ENCODE peak calls at places on chromosome 21, in six cellular contexts. One of them, this sample, is unnamed.
A peak's percentile ranks its signal among the peaks of the same experiment; 100 is the strongest.

GRCh38 chr21:44448651-44449131 is 6.6 kb upstream of the LRRC3 start:
- DNase-seq in activated gamma-delta T cell treated with anti-CD3 and anti-CD28 coated beads, Interleukin-2, amount 50 U/mL, for 16 hours: no peak
- DNase-seq in CD4-positive, alpha-beta T cell: peak; percentile 17
- DNase-seq in CD8-positive, alpha-beta T cell: no peak
- DNase-seq in glomerular endothelial cell: no peak
- DNase-seq in AG09309: no peak
- DNase-seq in this sample: no peak

GRCh38 chr21:25420831-25421230 is 186.4 kb downstream of the MRPL39 start:
- DNase-seq in CD4-positive, alpha-beta T cell: no peak
- DNase-seq in activated gamma-delta T cell treated with anti-CD3 and anti-CD28 coated beads, Interleukin-2, amount 50 U/mL, for 16 hours: no peak
- DNase-seq in CD8-positive, alpha-beta T cell: no peak
- DNase-seq in glomerular endothelial cell: no peak
- DNase-seq in AG09309: no peak
- DNase-seq in this sample: no peak

GRCh38 chr21:17003763-17004373 is 509.0 kb upstream of the CXADR start:
- DNase-seq in glomerular endothelial cell: no peak
- DNase-seq in activated gamma-delta T cell treated with anti-CD3 and anti-CD28 coated beads, Interleukin-2, amount 50 U/mL, for 16 hours: no peak
- DNase-seq in CD8-positive, alpha-beta T cell: no peak
- DNase-seq in AG09309: no peak
- DNase-seq in CD4-positive, alpha-beta T cell: no peak
- DNase-seq in this sample: no peak

GRCh38 chr21:33121715-33122475 is 52.0 kb downstream of the OLIG1 start:
- DNase-seq in glomerular endothelial cell: no peak
- DNase-seq in activated gamma-delta T cell treated with anti-CD3 and anti-CD28 coated beads, Interleukin-2, amount 50 U/mL, for 16 hours: no peak
- DNase-seq in CD8-positive, alpha-beta T cell: no peak
- DNase-seq in CD4-positive, alpha-beta T cell: no peak
- DNase-seq in AG09309: no peak
- DNase-seq in this sample: peak; percentile 55

GRCh38 chr21:44057055-44057454 is 44.9 kb downstream of the TRAPPC10 start:
- DNase-seq in activated gamma-delta T cell treated with anti-CD3 and anti-CD28 coated beads, Interleukin-2, amount 50 U/mL, for 16 hours: no peak
- DNase-seq in CD8-positive, alpha-beta T cell: no peak
- DNase-seq in CD4-positive, alpha-beta T cell: no peak
- DNase-seq in glomerular endothelial cell: no peak
- DNase-seq in AG09309: no peak
- DNase-seq in this sample: no peak

GRCh38 chr21:36347962-36348328 is 27.9 kb downstream of the MORC3 start:
- DNase-seq in glomerular endothelial cell: no peak
- DNase-seq in AG09309: no peak
- DNase-seq in activated gamma-delta T cell treated with anti-CD3 and anti-CD28 coated beads, Interleukin-2, amount 50 U/mL, for 16 hours: no peak
- DNase-seq in CD4-positive, alpha-beta T cell: no peak
- DNase-seq in CD8-positive, alpha-beta T cell: no peak
- DNase-seq in this sample: no peak

GRCh38 chr21:38351961-38352521 is 95.2 kb downstream of the KCNJ15 start:
- DNase-seq in glomerular endothelial cell: peak; percentile 63
- DNase-seq in activated gamma-delta T cell treated with anti-CD3 and anti-CD28 coated beads, Interleukin-2, amount 50 U/mL, for 16 hours: no peak
- DNase-seq in AG09309: peak; percentile 71
- DNase-seq in CD4-positive, alpha-beta T cell: no peak
- DNase-seq in CD8-positive, alpha-beta T cell: no peak
- DNase-seq in this sample: peak; percentile 62

GRCh38 chr21:28801906-28802305 is 190.8 kb downstream of the LTN1 start:
- DNase-seq in AG09309: no peak
- DNase-seq in CD4-positive, alpha-beta T cell: no peak
- DNase-seq in activated gamma-delta T cell treated with anti-CD3 and anti-CD28 coated beads, Interleukin-2, amount 50 U/mL, for 16 hours: no peak
- DNase-seq in CD8-positive, alpha-beta T cell: no peak
- DNase-seq in glomerular endothelial cell: no peak
- DNase-seq in this sample: no peak

GRCh38 chr21:31064803-31065202 is 26.5 kb upstream of the KRTAP19-8 start:
- DNase-seq in AG09309: no peak
- DNase-seq in glomerular endothelial cell: no peak
- DNase-seq in CD8-positive, alpha-beta T cell: no peak
- DNase-seq in activated gamma-delta T cell treated with anti-CD3 and anti-CD28 coated beads, Interleukin-2, amount 50 U/mL, for 16 hours: no peak
- DNase-seq in CD4-positive, alpha-beta T cell: no peak
- DNase-seq in this sample: no peak

GRCh38 chr21:36932417-36932816 is 34.1 kb downstream of the HLCS start:
- DNase-seq in CD8-positive, alpha-beta T cell: no peak
- DNase-seq in AG09309: no peak
- DNase-seq in glomerular endothelial cell: no peak
- DNase-seq in activated gamma-delta T cell treated with anti-CD3 and anti-CD28 coated beads, Interleukin-2, amount 50 U/mL, for 16 hours: no peak
- DNase-seq in CD4-positive, alpha-beta T cell: no peak
- DNase-seq in this sample: no peak

GRCh38 chr21:16058896-16059295 is 329.1 kb downstream of the USP25 start:
- DNase-seq in activated gamma-delta T cell treated with anti-CD3 and anti-CD28 coated beads, Interleukin-2, amount 50 U/mL, for 16 hours: no peak
- DNase-seq in glomerular endothelial cell: no peak
- DNase-seq in CD8-positive, alpha-beta T cell: no peak
- DNase-seq in CD4-positive, alpha-beta T cell: no peak
- DNase-seq in AG09309: no peak
- DNase-seq in this sample: no peak

GRCh38 chr21:34986561-34987533 is 62.3 kb downstream of the RUNX1 start:
- DNase-seq in CD4-positive, alpha-beta T cell: peak; percentile 65
- DNase-seq in AG09309: peak; percentile 57
- DNase-seq in glomerular endothelial cell: no peak
- DNase-seq in activated gamma-delta T cell treated with anti-CD3 and anti-CD28 coated beads, Interleukin-2, amount 50 U/mL, for 16 hours: peak; percentile 57
- DNase-seq in CD8-positive, alpha-beta T cell: peak; percentile 56
- DNase-seq in this sample: no peak

GRCh38 chr21:42186591-42186990 is 32.3 kb upstream of the ABCG1 start:
- DNase-seq in activated gamma-delta T cell treated with anti-CD3 and anti-CD28 coated beads, Interleukin-2, amount 50 U/mL, for 16 hours: no peak
- DNase-seq in CD4-positive, alpha-beta T cell: no peak
- DNase-seq in CD8-positive, alpha-beta T cell: no peak
- DNase-seq in AG09309: no peak
- DNase-seq in glomerular endothelial cell: no peak
- DNase-seq in this sample: no peak

GRCh38 chr21:39714331-39714730 is 30.7 kb upstream of the IGSF5 start:
- DNase-seq in activated gamma-delta T cell treated with anti-CD3 and anti-CD28 coated beads, Interleukin-2, amount 50 U/mL, for 16 hours: no peak
- DNase-seq in AG09309: no peak
- DNase-seq in glomerular endothelial cell: no peak
- DNase-seq in CD8-positive, alpha-beta T cell: no peak
- DNase-seq in CD4-positive, alpha-beta T cell: no peak
- DNase-seq in this sample: no peak

GRCh38 chr21:45228171-45228641 is 59.5 kb downstream of the POFUT2 start:
- DNase-seq in glomerular endothelial cell: no peak
- DNase-seq in AG09309: peak; percentile 93
- DNase-seq in CD8-positive, alpha-beta T cell: peak; percentile 66
- DNase-seq in CD4-positive, alpha-beta T cell: no peak
- DNase-seq in activated gamma-delta T cell treated with anti-CD3 and anti-CD28 coated beads, Interleukin-2, amount 50 U/mL, for 16 hours: peak; percentile 73
- DNase-seq in this sample: peak; percentile 71

GRCh38 chr21:28489197-28489596 is 503.5 kb downstream of the LTN1 start:
- DNase-seq in activated gamma-delta T cell treated with anti-CD3 and anti-CD28 coated beads, Interleukin-2, amount 50 U/mL, for 16 hours: no peak
- DNase-seq in glomerular endothelial cell: no peak
- DNase-seq in CD4-positive, alpha-beta T cell: no peak
- DNase-seq in AG09309: no peak
- DNase-seq in CD8-positive, alpha-beta T cell: no peak
- DNase-seq in this sample: no peak

GRCh38 chr21:32519945-32520884 is 65.1 kb downstream of the TCP10L start:
- DNase-seq in CD8-positive, alpha-beta T cell: no peak
- DNase-seq in activated gamma-delta T cell treated with anti-CD3 and anti-CD28 coated beads, Interleukin-2, amount 50 U/mL, for 16 hours: no peak
- DNase-seq in glomerular endothelial cell: no peak
- DNase-seq in CD4-positive, alpha-beta T cell: no peak
- DNase-seq in AG09309: no peak
- DNase-seq in this sample: no peak

GRCh38 chr21:31920275-31920674 is 47.5 kb downstream of the HUNK start:
- DNase-seq in activated gamma-delta T cell treated with anti-CD3 and anti-CD28 coated beads, Interleukin-2, amount 50 U/mL, for 16 hours: no peak
- DNase-seq in glomerular endothelial cell: no peak
- DNase-seq in CD8-positive, alpha-beta T cell: no peak
- DNase-seq in AG09309: no peak
- DNase-seq in CD4-positive, alpha-beta T cell: no peak
- DNase-seq in this sample: no peak

GRCh38 chr21:27425172-27425571 is 458.3 kb upstream of the ADAMTS5 start:
- DNase-seq in activated gamma-delta T cell treated with anti-CD3 and anti-CD28 coated beads, Interleukin-2, amount 50 U/mL, for 16 hours: no peak
- DNase-seq in glomerular endothelial cell: no peak
- DNase-seq in AG09309: no peak
- DNase-seq in CD4-positive, alpha-beta T cell: no peak
- DNase-seq in CD8-positive, alpha-beta T cell: no peak
- DNase-seq in this sample: no peak

GRCh38 chr21:46617267-46618051 is 12.6 kb upstream of the S100B start:
- DNase-seq in CD8-positive, alpha-beta T cell: no peak
- DNase-seq in activated gamma-delta T cell treated with anti-CD3 and anti-CD28 coated beads, Interleukin-2, amount 50 U/mL, for 16 hours: no peak
- DNase-seq in AG09309: no peak
- DNase-seq in CD4-positive, alpha-beta T cell: no peak
- DNase-seq in glomerular endothelial cell: no peak
- DNase-seq in this sample: no peak

GRCh38 chr21:26457817-26458216 is 115.3 kb downstream of the CYYR1 start:
- DNase-seq in activated gamma-delta T cell treated with anti-CD3 and anti-CD28 coated beads, Interleukin-2, amount 50 U/mL, for 16 hours: no peak
- DNase-seq in CD8-positive, alpha-beta T cell: no peak
- DNase-seq in glomerular endothelial cell: no peak
- DNase-seq in AG09309: no peak
- DNase-seq in CD4-positive, alpha-beta T cell: no peak
- DNase-seq in this sample: no peak

GRCh38 chr21:46207006-46207919 is 21.3 kb downstream of the LSS start:
- DNase-seq in CD4-positive, alpha-beta T cell: no peak
- DNase-seq in glomerular endothelial cell: no peak
- DNase-seq in activated gamma-delta T cell treated with anti-CD3 and anti-CD28 coated beads, Interleukin-2, amount 50 U/mL, for 16 hours: no peak
- DNase-seq in CD8-positive, alpha-beta T cell: no peak
- DNase-seq in AG09309: no peak
- DNase-seq in this sample: no peak

GRCh38 chr21:26587621-26588260 is 14.7 kb upstream of the CYYR1 start:
- DNase-seq in glomerular endothelial cell: no peak
- DNase-seq in activated gamma-delta T cell treated with anti-CD3 and anti-CD28 coated beads, Interleukin-2, amount 50 U/mL, for 16 hours: no peak
- DNase-seq in CD4-positive, alpha-beta T cell: no peak
- DNase-seq in AG09309: peak; percentile 25
- DNase-seq in CD8-positive, alpha-beta T cell: no peak
- DNase-seq in this sample: peak; percentile 90

GRCh38 chr21:38179504-38179900 is 77.3 kb upstream of the KCNJ15 start:
- DNase-seq in CD4-positive, alpha-beta T cell: no peak
- DNase-seq in CD8-positive, alpha-beta T cell: no peak
- DNase-seq in activated gamma-delta T cell treated with anti-CD3 and anti-CD28 coated beads, Interleukin-2, amount 50 U/mL, for 16 hours: no peak
- DNase-seq in AG09309: no peak
- DNase-seq in glomerular endothelial cell: no peak
- DNase-seq in this sample: no peak

GRCh38 chr21:31554511-31555022 is 104.9 kb upstream of the SOD1 start:
- DNase-seq in glomerular endothelial cell: no peak
- DNase-seq in AG09309: no peak
- DNase-seq in CD4-positive, alpha-beta T cell: peak; percentile 36
- DNase-seq in CD8-positive, alpha-beta T cell: no peak
- DNase-seq in activated gamma-delta T cell treated with anti-CD3 and anti-CD28 coated beads, Interleukin-2, amount 50 U/mL, for 16 hours: no peak
- DNase-seq in this sample: peak; percentile 52

GRCh38 chr21:15604424-15604823 is 125.4 kb upstream of the USP25 start:
- DNase-seq in AG09309: peak; percentile 20
- DNase-seq in activated gamma-delta T cell treated with anti-CD3 and anti-CD28 coated beads, Interleukin-2, amount 50 U/mL, for 16 hours: no peak
- DNase-seq in glomerular endothelial cell: no peak
- DNase-seq in CD8-positive, alpha-beta T cell: no peak
- DNase-seq in CD4-positive, alpha-beta T cell: no peak
- DNase-seq in this sample: peak; percentile 71

GRCh38 chr21:36803801-36804452 is 105.0 kb downstream of the SIM2 start:
- DNase-seq in glomerular endothelial cell: no peak
- DNase-seq in CD4-positive, alpha-beta T cell: no peak
- DNase-seq in AG09309: no peak
- DNase-seq in activated gamma-delta T cell treated with anti-CD3 and anti-CD28 coated beads, Interleukin-2, amount 50 U/mL, for 16 hours: no peak
- DNase-seq in CD8-positive, alpha-beta T cell: no peak
- DNase-seq in this sample: no peak

GRCh38 chr21:16419188-16419874 is 689.5 kb downstream of the USP25 start:
- DNase-seq in glomerular endothelial cell: no peak
- DNase-seq in AG09309: no peak
- DNase-seq in CD4-positive, alpha-beta T cell: no peak
- DNase-seq in activated gamma-delta T cell treated with anti-CD3 and anti-CD28 coated beads, Interleukin-2, amount 50 U/mL, for 16 hours: no peak
- DNase-seq in CD8-positive, alpha-beta T cell: no peak
- DNase-seq in this sample: no peak

GRCh38 chr21:41453198-41453597 is 27.2 kb downstream of the MX1 start:
- DNase-seq in CD4-positive, alpha-beta T cell: peak; percentile 26
- DNase-seq in AG09309: no peak
- DNase-seq in activated gamma-delta T cell treated with anti-CD3 and anti-CD28 coated beads, Interleukin-2, amount 50 U/mL, for 16 hours: no peak
- DNase-seq in glomerular endothelial cell: no peak
- DNase-seq in CD8-positive, alpha-beta T cell: no peak
- DNase-seq in this sample: no peak

GRCh38 chr21:41962425-41962966 is 8.7 kb upstream of the C2CD2 start:
- DNase-seq in glomerular endothelial cell: no peak
- DNase-seq in activated gamma-delta T cell treated with anti-CD3 and anti-CD28 coated beads, Interleukin-2, amount 50 U/mL, for 16 hours: no peak
- DNase-seq in CD8-positive, alpha-beta T cell: no peak
- DNase-seq in AG09309: no peak
- DNase-seq in CD4-positive, alpha-beta T cell: no peak
- DNase-seq in this sample: no peak

This sample was measured in RWPE1.